ENCODE peak calls at places on chromosome 15, in ten cellular contexts. M, B, T, Z, C, W, A, K, F and H are unnamed samples.

GRCh38 chr15:65796610-65797012 is 4.5 kb upstream of the DENND4A start:
- DNase-seq in W (no peak), F (no peak), C (no peak), T (no peak), M (peak; percentile 54), A (peak; percentile 60), B (no peak), K (no peak), Z (no peak), H (no peak)

GRCh38 chr15:78598348-78598747 is 22.4 kb downstream of the CHRNA3 start:
- DNase-seq in A (no peak), M (no peak), K (no peak), W (no peak), C (no peak), F (no peak), B (no peak), T (no peak), Z (no peak), H (no peak)

GRCh38 chr15:23912191-23912590 is 225.1 kb upstream of the NDN start:
- DNase-seq in F (no peak), T (peak; percentile 40), C (no peak), B (peak; percentile 45), W (no peak), K (no peak), M (no peak), Z (no peak), A (no peak), H (no peak)

GRCh38 chr15:99674279-99674678 is 59.0 kb downstream of the LYSMD4 start:
- DNase-seq in W (no peak), A (no peak), K (no peak), C (no peak), T (no peak), M (no peak), B (no peak), F (no peak), Z (no peak), H (no peak)

GRCh38 chr15:58522865-58523264 is 91.1 kb downstream of the LIPC start:
- DNase-seq in T (no peak), Z (no peak), K (no peak), F (no peak), B (no peak), C (no peak), A (no peak), M (no peak), W (no peak), H (no peak)

GRCh38 chr15:39628131-39628482 is 47.2 kb downstream of the THBS1 start:
- DNase-seq in K (no peak), A (no peak), Z (no peak), C (peak; percentile 33), T (no peak), W (no peak), F (peak; percentile 48), B (peak; percentile 59), M (no peak), H (no peak)

GRCh38 chr15:86555939-86556725 is 476.5 kb downstream of the AGBL1 start:
- DNase-seq in A (no peak), C (no peak), T (no peak), M (peak; percentile 26), F (no peak), W (no peak), K (no peak), Z (no peak), B (no peak), H (no peak)

GRCh38 chr15:52506549-52506948 is 22.1 kb downstream of the MYO5A start:
- DNase-seq in B (no peak), Z (no peak), K (no peak), T (no peak), F (no peak), A (no peak), W (no peak), M (no peak), C (no peak), H (no peak)

GRCh38 chr15:63848881-63849551 is 15.3 kb upstream of the HERC1 start:
- DNase-seq in B (no peak), M (no peak), W (no peak), T (no peak), F (no peak), A (no peak), C (no peak), K (no peak), Z (no peak), H (no peak)

GRCh38 chr15:82106671-82107070 is 60.9 kb upstream of the MEX3B start:
- DNase-seq in C (no peak), Z (no peak), B (no peak), F (no peak), M (no peak), T (no peak), A (no peak), K (no peak), W (no peak), H (no peak)

GRCh38 chr15:33547876-33548275 is 237.1 kb downstream of the RYR3 start:
- DNase-seq in T (peak; percentile 58), F (peak; percentile 13), Z (no peak), M (no peak), B (peak; percentile 87), C (peak; percentile 34), K (peak; percentile 28), W (no peak), A (peak; percentile 45), H (no peak)

GRCh38 chr15:94230886-94231727 is at the start of gene MCTP2:
- DNase-seq in M (peak; percentile 93), T (peak; percentile 47), W (peak; percentile 89), B (peak; percentile 74), Z (peak; percentile 64), K (peak; percentile 95), A (peak; percentile 56), F (peak; percentile 34), C (peak; percentile 57), H (peak; percentile 50)

GRCh38 chr15:82968066-82968465 is 15.5 kb upstream of the HOMER2 start:
- DNase-seq in M (no peak), Z (no peak), K (no peak), A (peak; percentile 15), F (no peak), T (no peak), W (no peak), B (no peak), C (no peak), H (peak; percentile 17)

GRCh38 chr15:74884428-74885223 is 5.2 kb upstream of the MPI start:
- DNase-seq in B (no peak), M (no peak), A (no peak), K (no peak), W (no peak), T (no peak), F (no peak), Z (no peak), C (no peak), H (no peak)
- H3K4me3 ChIP-seq in B (no peak overlapping the region), M (no peak overlapping the region), A (no peak overlapping the region), K (no peak overlapping the region), W (no peak overlapping the region), T (no peak overlapping the region), F (no peak overlapping the region), Z (no peak overlapping the region), C (no peak overlapping the region), H (no peak overlapping the region)

GRCh38 chr15:72180771-72181324 is 16.7 kb downstream of the GRAMD2A start:
- DNase-seq in T (no peak), K (no peak), F (no peak), A (no peak), M (no peak), W (no peak), B (no peak), C (no peak), Z (no peak), H (no peak)

GRCh38 chr15:72183781-72184164 is 13.8 kb downstream of the GRAMD2A start:
- DNase-seq in M (no peak), F (no peak), W (no peak), C (no peak), T (no peak), B (no peak), Z (no peak), A (no peak), K (no peak), H (no peak)

GRCh38 chr15:72182244-72182643 is 15.3 kb downstream of the GRAMD2A start:
- DNase-seq in B (no peak), K (no peak), Z (no peak), F (no peak), W (no peak), A (no peak), T (no peak), M (no peak), C (no peak), H (no peak)

GRCh38 chr15:72182673-72183072 is 14.9 kb downstream of the GRAMD2A start:
- DNase-seq in A (peak; percentile 32), K (no peak), C (no peak), M (no peak), Z (no peak), T (no peak), F (no peak), W (no peak), B (no peak), H (no peak)

GRCh38 chr15:72184165-72184811 is 13.3 kb downstream of the GRAMD2A start:
- DNase-seq in M (peak; percentile 60), A (no peak), B (peak; percentile 76), C (no peak), W (peak; percentile 63), T (peak; percentile 37), Z (no peak), K (peak; percentile 53), F (no peak), H (no peak)
- H3K4me3 ChIP-seq in M (no peak overlapping the region), A (no peak overlapping the region), B (no peak overlapping the region), C (no peak overlapping the region), W (peak overlapping the region; percentile 41), T (peak overlapping the region; percentile 71), Z (no peak overlapping the region), K (no peak overlapping the region), F (peak overlapping the region; percentile 41), H (peak overlapping the region; percentile 40)

DNA sequence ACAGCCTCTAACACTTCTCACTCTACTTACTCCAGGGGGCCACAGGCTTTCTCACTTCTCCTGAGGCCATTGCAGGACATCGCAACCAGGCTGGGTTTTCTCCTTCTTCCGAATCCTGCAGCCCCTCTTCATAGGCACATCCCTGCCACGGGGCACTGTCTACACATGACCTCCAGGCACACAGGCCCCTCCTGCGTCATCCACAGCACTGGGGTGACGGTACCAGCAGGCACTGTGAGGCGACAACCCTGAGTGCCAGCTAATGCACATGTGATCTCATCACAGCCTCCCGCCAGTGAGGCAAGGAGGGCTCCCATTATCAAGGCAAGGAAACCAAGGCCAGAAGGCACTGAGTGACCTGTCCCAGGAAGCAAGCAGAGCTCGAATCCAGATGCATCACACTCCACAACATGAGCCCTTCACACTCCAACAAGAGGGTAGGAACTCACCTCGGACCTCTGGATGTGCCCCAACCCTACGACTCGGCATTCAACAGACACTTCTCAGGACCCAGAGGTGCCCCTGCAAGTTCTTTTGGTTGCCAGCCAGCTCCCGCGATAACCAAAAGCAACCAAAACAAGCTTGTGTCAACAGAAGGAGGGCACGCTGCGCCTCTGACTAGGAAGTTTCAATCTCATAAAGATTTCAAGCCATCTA is 16.7 kb downstream of the FAM174B start:
- DNase-seq in M (no peak), K (no peak), F (no peak), T (no peak), C (no peak), B (no peak), A (no peak), Z (no peak), W (peak; percentile 68), H (no peak)
- H3K4me3 ChIP-seq in M (no peak overlapping the region), K (no peak overlapping the region), F (no peak overlapping the region), T (no peak overlapping the region), C (no peak overlapping the region), B (no peak overlapping the region), A (no peak overlapping the region), Z (no peak overlapping the region), W (peak overlapping the region; percentile 1), H (no peak overlapping the region)

DNA sequence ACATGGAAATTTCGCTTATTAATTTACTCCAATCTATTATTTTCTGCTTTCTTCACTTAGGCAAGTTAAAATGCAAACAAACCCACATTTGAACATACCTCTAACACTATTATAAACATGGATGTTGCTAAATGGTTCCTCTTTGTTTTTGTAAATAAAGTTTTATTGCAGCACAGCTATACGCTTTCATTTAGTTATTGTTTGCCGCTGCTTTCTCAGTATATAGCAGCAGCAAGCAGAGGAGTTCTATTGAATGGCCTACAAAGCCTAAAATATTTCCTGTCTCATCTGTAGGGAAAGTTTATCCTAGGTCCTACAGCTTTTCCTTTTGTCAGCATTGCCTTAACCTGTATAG is 7.9 kb upstream of the CHD2 start:
- DNase-seq in Z (no peak), W (no peak), K (no peak), C (no peak), T (no peak), M (no peak), A (no peak), B (no peak), F (no peak), H (no peak)
- H3K4me3 ChIP-seq in Z (no peak overlapping the region), W (no peak overlapping the region), K (no peak overlapping the region), C (no peak overlapping the region), T (no peak overlapping the region), M (no peak overlapping the region), A (no peak overlapping the region), B (no peak overlapping the region), F (no peak overlapping the region), H (no peak overlapping the region)